ENCODE peak calls at places on chromosomes 6 and 20, in six cellular contexts. C is choroid plexus epithelial cell, F is AG10803, R is SK-N-SH, G is cardiac fibroblast, I is PC-9. A is an unnamed sample.

GRCh38 chr6:153553627-153554026 is 422.5 kb upstream of the RGS17 start:
- DNase-seq in R (no peak), G (peak; percentile 3), I (no peak), C (peak; percentile 51), F (no peak), A (peak; percentile 0)

GRCh38 chr6:69155467-69155866 is 520.4 kb downstream of the ADGRB3 start:
- DNase-seq in I (no peak), C (peak; percentile 7), F (no peak), R (no peak), G (peak; percentile 14), A (peak; percentile 0)

GRCh38 chr6:13814938-13815575 is 700 bp upstream of the MCUR1 start:
- DNase-seq in F (no peak), I (no peak), R (no peak), C (peak; percentile 9), G (peak; percentile 25), A (peak; percentile 12)

GRCh38 chr6:19719691-19720127 is 117.5 kb upstream of the ID4 start:
- DNase-seq in I (no peak), F (peak; percentile 79), R (peak; percentile 15), C (peak; percentile 57), G (peak; percentile 46), A (peak; percentile 57)

GRCh38 chr20:2899243-2899642 is 26.0 kb downstream of the PTPRA start:
- DNase-seq in R (no peak), F (no peak), C (no peak), I (no peak), G (no peak), A (no peak)

GRCh38 chr6:143549630-143550268 is 38.2 kb upstream of the FUCA2 start:
- DNase-seq in F (no peak), G (no peak), C (no peak), R (no peak), I (no peak), A (no peak)

GRCh38 chr6:148965287-148965686 is 218.5 kb downstream of the UST start:
- DNase-seq in G (no peak), F (no peak), R (no peak), C (no peak), I (no peak), A (peak; percentile 33)

GRCh38 chr20:32354592-32355416 is 3.3 kb upstream of the ASXL1 start:
- DNase-seq in I (peak; percentile 74), R (no peak), F (peak; percentile 71), C (peak; percentile 70), G (peak; percentile 88), A (peak; percentile 66)

GRCh38 chr6:141551318-141551717 is 581.4 kb upstream of the GJE1 start:
- DNase-seq in G (peak; percentile 26), I (no peak), R (no peak), C (peak; percentile 13), F (no peak), A (no peak)

GRCh38 chr20:1568166-1568490 is 10.6 kb upstream of the SIRPD start:
- DNase-seq in I (no peak), G (no peak), C (no peak), R (no peak), F (no peak), A (no peak)

GRCh38 chr20:5309971-5310370 is 6.8 kb downstream of the PROKR2 start:
- DNase-seq in F (no peak), R (no peak), G (peak; percentile 48), C (peak; percentile 17), I (no peak), A (no peak)

GRCh38 chr20:32532246-32532645 is 52.9 kb downstream of the NOL4L start:
- DNase-seq in G (no peak), C (no peak), F (no peak), R (no peak), I (no peak), A (no peak)

GRCh38 chr6:141562181-141562800 is 570.4 kb upstream of the GJE1 start:
- DNase-seq in F (peak; percentile 14), C (peak; percentile 31), I (no peak), G (no peak), R (peak; percentile 2), A (no peak)

GRCh38 chr6:24951831-24952299 is 16.1 kb upstream of the RIPOR2 start:
- DNase-seq in F (no peak), G (no peak), C (no peak), R (no peak), I (no peak), A (no peak)

GRCh38 chr6:125316621-125317020 is 14.9 kb upstream of the HDDC2 start:
- DNase-seq in I (no peak), R (no peak), G (no peak), F (no peak), C (no peak), A (no peak)

DNA sequence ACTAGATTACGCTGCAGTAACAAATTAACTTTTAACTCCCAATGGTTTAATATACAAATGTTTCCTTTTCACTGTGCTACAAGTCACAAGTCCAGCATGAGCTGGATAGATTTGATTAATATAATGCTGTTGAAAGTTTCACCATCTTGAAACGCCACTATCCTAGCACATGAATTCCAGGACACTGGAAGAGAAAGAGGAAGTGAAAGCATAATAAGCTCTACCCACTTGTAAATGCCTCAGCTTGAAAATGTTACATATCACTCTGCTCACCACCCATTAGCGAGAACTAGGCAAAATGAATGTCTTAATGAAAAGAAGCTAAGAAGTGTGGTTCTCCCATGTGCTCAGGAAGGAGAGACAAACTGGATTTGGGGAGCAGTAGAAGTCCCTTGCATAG is 46.9 kb downstream of the PCSK2 start:
- DNase-seq in G (no peak), C (no peak), R (no peak), F (no peak), I (no peak), A (no peak)
- H3K4me3 ChIP-seq in G (no peak overlapping the region), C (no peak overlapping the region), R (no peak overlapping the region), F (no peak overlapping the region), I (no peak overlapping the region), A (no peak overlapping the region)

GRCh38 chr20:37245181-37245580 is 16.4 kb downstream of the GHRH start:
- DNase-seq in R (no peak), F (no peak), G (no peak), I (no peak), C (no peak), A (no peak)

GRCh38 chr20:37242503-37242902 is 19.1 kb downstream of the GHRH start:
- DNase-seq in I (no peak), R (no peak), F (no peak), G (no peak), C (no peak), A (no peak)

GRCh38 chr20:37244572-37244957 is 17.0 kb downstream of the GHRH start:
- DNase-seq in F (no peak), I (no peak), C (no peak), G (no peak), R (no peak), A (no peak)

GRCh38 chr20:37243937-37244571 is 17.6 kb downstream of the GHRH start:
- DNase-seq in I (no peak), C (peak; percentile 20), R (no peak), G (no peak), F (peak; percentile 19), A (peak; percentile 17)

DNA sequence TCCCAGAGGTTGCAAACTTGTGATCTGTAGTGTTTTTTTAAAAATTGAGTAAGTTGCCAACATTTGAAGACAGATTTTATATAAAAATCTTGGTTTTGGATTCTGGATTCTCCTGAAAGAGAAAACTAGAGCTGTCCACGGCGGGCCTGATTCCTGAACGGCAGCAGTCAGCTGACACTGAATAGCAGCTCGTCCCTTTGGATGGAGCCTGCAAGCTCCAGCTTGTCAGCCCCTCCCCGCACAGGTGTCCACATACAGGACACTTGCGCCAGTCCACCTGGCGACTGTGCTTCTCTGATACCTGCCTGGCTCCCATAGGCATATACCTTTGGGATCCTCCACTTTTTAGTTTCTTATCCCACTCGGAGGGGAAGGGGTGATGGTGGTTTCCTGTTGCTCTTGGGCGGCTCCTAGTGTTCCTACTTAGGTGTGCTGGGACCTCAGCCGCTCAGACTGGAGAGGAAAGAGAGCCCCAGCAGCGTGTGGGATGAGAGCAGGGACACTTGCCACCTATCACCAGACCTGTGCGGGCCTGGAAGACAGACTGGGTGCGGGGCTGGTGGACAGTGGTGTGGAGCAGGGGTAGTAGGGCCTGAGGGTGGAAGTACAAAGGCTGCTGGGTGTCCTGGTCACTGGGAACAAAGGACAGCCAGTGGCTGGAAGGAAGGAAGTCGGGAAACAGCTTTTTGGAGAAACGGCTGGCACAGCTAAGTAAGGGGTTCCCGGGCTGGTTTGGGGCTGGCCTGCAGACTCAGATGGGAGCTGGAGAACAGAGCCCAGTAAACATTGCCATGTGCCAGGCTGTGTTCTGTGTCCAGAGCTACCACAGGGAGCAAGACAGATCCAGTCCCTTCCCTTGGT is 18.3 kb downstream of the GHRH start:
- DNase-seq in G (no peak), R (no peak), C (peak; percentile 7), F (no peak), I (no peak), A (no peak)
- TF ChIP-seq CTCF in G (peak; percentile 3), R (no peak), C (peak; percentile 44), F (no peak), I (no peak), A (no peak)

GRCh38 chr6:138431276-138432062 is 27.4 kb downstream of the HEBP2 start:
- DNase-seq in F (no peak), R (no peak), G (no peak), C (no peak), I (no peak), A (no peak)

GRCh38 chr6:138429731-138430130 is 25.7 kb downstream of the HEBP2 start:
- DNase-seq in R (no peak), G (no peak), F (no peak), I (no peak), C (no peak), A (no peak)

GRCh38 chr6:138430361-138431145 is 26.5 kb downstream of the HEBP2 start:
- DNase-seq in F (peak; percentile 9), G (no peak), R (no peak), C (no peak), I (no peak), A (no peak)

GRCh38 chr6:138426500-138427123 is 22.6 kb downstream of the HEBP2 start:
- DNase-seq in C (no peak), I (no peak), R (no peak), F (no peak), G (no peak), A (no peak)

GRCh38 chr6:138428943-138429616 is 25.1 kb downstream of the HEBP2 start:
- DNase-seq in F (peak; percentile 71), C (peak; percentile 81), I (peak; percentile 55), R (peak; percentile 54), G (peak; percentile 82), A (peak; percentile 84)
- H3K4me3 ChIP-seq in F (no peak overlapping the region), C (no peak overlapping the region), I (no peak overlapping the region), R (no peak overlapping the region), G (no peak overlapping the region), A (no peak overlapping the region)

DNA sequence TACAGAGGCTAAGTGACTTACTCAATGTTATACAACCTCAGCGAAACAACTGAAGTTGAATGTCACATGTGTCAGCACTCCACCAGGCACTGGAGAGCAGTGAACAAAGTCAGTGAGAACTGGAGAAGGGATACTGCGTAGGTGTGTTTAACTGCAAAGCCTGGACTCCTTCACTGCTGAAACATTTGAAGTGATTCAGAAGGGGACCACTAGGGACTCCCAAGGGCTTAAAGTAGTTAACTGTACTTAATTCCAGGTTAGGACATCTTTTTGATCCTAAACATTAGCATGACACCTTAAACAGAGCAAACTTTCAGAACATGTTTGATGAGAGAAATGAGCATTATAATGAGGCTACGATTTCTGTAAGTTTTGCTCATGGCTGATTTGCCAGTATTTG is 45.0 kb upstream of the ZBTB24 start:
- DNase-seq in G (no peak), R (no peak), C (peak; percentile 39), F (no peak), I (no peak), A (no peak)
- TF ChIP-seq CTCF in G (no peak), R (peak; percentile 38), C (peak; percentile 41), F (peak; percentile 30), I (peak; percentile 53), A (peak; percentile 44)

GRCh38 chr20:41047975-41048305 is 19.3 kb downstream of the TOP1 start:
- DNase-seq in F (peak; percentile 22), R (no peak), I (peak; percentile 45), G (peak; percentile 65), C (peak; percentile 47), A (peak; percentile 62)
- H3K4me3 ChIP-seq in F (peak overlapping the region; percentile 35), R (no peak overlapping the region), I (peak overlapping the region; percentile 2), G (peak overlapping the region; percentile 39), C (peak overlapping the region; percentile 2), A (peak overlapping the region; percentile 43)